ENCODE peak calls at places on chromosome 18, in six cellular contexts. One of them, this sample, is unnamed.

GRCh38 chr18:62914868-62915267 is 199.5 kb downstream of the PHLPP1 start:
- DNase-seq in trophoblast cell: no peak
- DNase-seq in neuronal stem cell: no peak
- DNase-seq in IMR-90: no peak
- DNase-seq in mesenchymal stem cell: no peak
- DNase-seq in H1: no peak
- DNase-seq in this sample: no peak

GRCh38 chr18:46010676-46011075 is 43.5 kb upstream of the EPG5 start:
- DNase-seq in trophoblast cell: no peak
- DNase-seq in neuronal stem cell: no peak
- DNase-seq in IMR-90: no peak
- DNase-seq in mesenchymal stem cell: no peak
- DNase-seq in H1: no peak
- DNase-seq in this sample: no peak

GRCh38 chr18:37305084-37305483 is 260.5 kb downstream of the CELF4 start:
- DNase-seq in trophoblast cell: no peak
- DNase-seq in neuronal stem cell: no peak
- DNase-seq in IMR-90: no peak
- DNase-seq in mesenchymal stem cell: no peak
- DNase-seq in H1: no peak
- DNase-seq in this sample: no peak

GRCh38 chr18:59446012-59446411 is 86.9 kb upstream of the LMAN1 start:
- DNase-seq in trophoblast cell: peak
- DNase-seq in neuronal stem cell: peak
- DNase-seq in IMR-90: peak
- DNase-seq in mesenchymal stem cell: peak
- DNase-seq in H1: no peak
- DNase-seq in this sample: no peak

GRCh38 chr18:11577271-11578112 is 31.9 kb upstream of the SLC35G4 start:
- DNase-seq in trophoblast cell: no peak
- DNase-seq in neuronal stem cell: no peak
- DNase-seq in IMR-90: no peak
- DNase-seq in mesenchymal stem cell: no peak
- DNase-seq in H1: no peak
- DNase-seq in this sample: no peak

GRCh38 chr18:69109686-69110085 is 291.0 kb upstream of the DOK6 start:
- DNase-seq in trophoblast cell: no peak
- DNase-seq in neuronal stem cell: no peak
- DNase-seq in IMR-90: peak
- DNase-seq in mesenchymal stem cell: no peak
- DNase-seq in H1: no peak
- DNase-seq in this sample: no peak

GRCh38 chr18:76426738-76427305 is 68.2 kb downstream of the ZNF516 start:
- DNase-seq in trophoblast cell: peak
- DNase-seq in neuronal stem cell: peak
- DNase-seq in IMR-90: no peak
- DNase-seq in mesenchymal stem cell: peak
- DNase-seq in H1: no peak
- DNase-seq in this sample: peak

GRCh38 chr18:49238433-49239042 is 221.9 kb downstream of the DYM start:
- DNase-seq in trophoblast cell: peak
- DNase-seq in neuronal stem cell: peak
- DNase-seq in IMR-90: peak
- DNase-seq in mesenchymal stem cell: peak
- DNase-seq in H1: no peak
- DNase-seq in this sample: no peak

GRCh38 chr18:2654828-2655152 is 736 bp upstream of the SMCHD1 start:
- DNase-seq in trophoblast cell: peak
- DNase-seq in neuronal stem cell: no peak
- DNase-seq in IMR-90: peak
- DNase-seq in mesenchymal stem cell: no peak
- DNase-seq in H1: no peak
- DNase-seq in this sample: no peak

DNA sequence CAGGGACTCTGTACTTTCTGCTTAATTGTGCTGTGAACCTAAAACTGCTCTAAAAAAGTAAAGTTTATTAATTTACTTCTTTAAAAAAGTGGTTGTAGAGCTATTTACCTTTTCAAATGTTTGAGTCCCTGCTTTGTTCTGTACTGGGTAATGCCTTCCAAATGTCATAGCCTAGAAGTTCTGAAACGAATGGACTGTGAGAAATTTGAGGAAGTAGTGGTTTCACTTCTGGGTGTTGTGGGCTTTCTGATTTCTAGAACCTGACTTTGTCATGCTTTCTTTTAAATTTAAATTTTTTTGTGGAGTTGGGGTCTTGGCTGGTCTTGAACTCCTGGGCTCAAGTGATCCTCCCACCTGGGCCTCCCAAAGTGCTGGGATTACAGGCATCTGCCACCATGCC is 44.6 kb downstream of the SMAD4 start:
- DNase-seq in trophoblast cell: no peak
- DNase-seq in neuronal stem cell: no peak
- DNase-seq in IMR-90: no peak
- DNase-seq in mesenchymal stem cell: no peak
- DNase-seq in H1: no peak
- DNase-seq in this sample: no peak
- H3K14ac ChIP-seq in trophoblast cell: no peak
- H3K14ac ChIP-seq in neuronal stem cell: no peak
- H3K14ac ChIP-seq in IMR-90: no peak
- H3K14ac ChIP-seq in mesenchymal stem cell: no peak
- H3K14ac ChIP-seq in H1: no peak
- H3K14ac ChIP-seq in this sample: no peak

DNA sequence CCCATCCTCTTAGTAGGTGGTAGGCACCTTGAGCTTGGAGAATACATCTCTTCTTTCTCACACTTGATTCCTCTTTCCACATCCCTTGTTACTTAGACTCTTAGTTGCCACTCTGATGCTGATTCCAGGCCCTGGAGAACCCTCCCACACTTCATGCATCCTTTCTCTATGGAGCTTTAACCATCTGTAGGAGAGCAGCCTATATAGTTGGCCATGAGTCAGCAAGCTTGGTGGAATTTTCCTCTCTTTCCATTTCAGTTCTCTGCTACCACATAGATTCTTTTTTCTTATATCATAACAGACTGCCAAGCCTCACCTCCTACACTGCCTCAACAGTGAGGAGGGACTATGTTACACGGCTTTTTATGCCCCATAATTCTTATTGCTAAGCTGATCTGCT is 851.6 kb upstream of the CDH2 start:
- DNase-seq in trophoblast cell: no peak
- DNase-seq in neuronal stem cell: no peak
- DNase-seq in IMR-90: peak
- DNase-seq in mesenchymal stem cell: no peak
- DNase-seq in H1: no peak
- DNase-seq in this sample: no peak
- H2BK120ac ChIP-seq in trophoblast cell: no peak
- H2BK120ac ChIP-seq in neuronal stem cell: no peak
- H2BK120ac ChIP-seq in IMR-90: no peak
- H2BK120ac ChIP-seq in mesenchymal stem cell: no peak
- H2BK120ac ChIP-seq in H1: no peak
- H2BK120ac ChIP-seq in this sample: no peak

DNA sequence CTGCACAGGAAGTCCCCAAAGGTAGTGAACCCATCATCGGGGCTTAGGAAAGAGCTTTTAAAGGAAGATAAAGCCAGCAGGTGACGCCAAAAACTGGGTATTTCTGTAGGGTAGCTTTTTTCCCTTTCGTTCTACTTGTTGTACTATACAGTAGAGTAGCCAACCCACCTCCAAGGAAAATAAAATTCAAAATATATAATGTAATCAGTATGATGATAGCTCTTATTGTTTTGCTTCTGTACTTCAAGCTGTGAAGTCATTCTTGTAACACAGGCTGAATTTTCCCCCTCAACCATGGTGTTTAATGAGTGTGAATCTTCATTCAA is 112.1 kb downstream of the FAM210A start:
- DNase-seq in trophoblast cell: no peak
- DNase-seq in neuronal stem cell: no peak
- DNase-seq in IMR-90: no peak
- DNase-seq in mesenchymal stem cell: no peak
- DNase-seq in H1: no peak
- DNase-seq in this sample: no peak
- H3K4me2 ChIP-seq in trophoblast cell: no peak
- H3K4me2 ChIP-seq in neuronal stem cell: no peak
- H3K4me2 ChIP-seq in IMR-90: no peak
- H3K4me2 ChIP-seq in mesenchymal stem cell: no peak
- H3K4me2 ChIP-seq in H1: no peak
- H3K4me2 ChIP-seq in this sample: no peak

DNA sequence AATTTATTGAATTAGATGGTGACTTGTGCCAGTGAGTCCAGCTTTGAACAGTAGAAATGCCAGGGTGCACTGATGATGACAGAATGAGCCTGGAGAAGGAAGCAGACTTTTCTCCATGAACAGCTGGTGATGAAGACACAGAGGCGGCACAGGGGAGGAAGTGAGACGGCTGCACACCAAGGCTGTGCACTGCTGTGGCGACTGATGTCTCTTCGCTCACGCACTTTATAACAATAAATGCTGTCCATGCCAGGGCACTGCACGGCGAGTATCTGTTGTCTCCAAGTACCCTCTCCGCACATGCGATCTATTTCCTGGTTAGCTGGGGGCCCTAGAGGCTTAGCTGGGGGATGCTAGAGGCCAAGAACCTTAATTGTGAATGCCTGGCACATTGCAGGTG is 175.2 kb downstream of the TMEM200C start:
- DNase-seq in trophoblast cell: no peak
- DNase-seq in neuronal stem cell: no peak
- DNase-seq in IMR-90: no peak
- DNase-seq in mesenchymal stem cell: no peak
- DNase-seq in H1: no peak
- DNase-seq in this sample: no peak
- H3K14ac ChIP-seq in trophoblast cell: no peak
- H3K14ac ChIP-seq in neuronal stem cell: no peak
- H3K14ac ChIP-seq in IMR-90: no peak
- H3K14ac ChIP-seq in mesenchymal stem cell: no peak
- H3K14ac ChIP-seq in H1: no peak
- H3K14ac ChIP-seq in this sample: no peak

DNA sequence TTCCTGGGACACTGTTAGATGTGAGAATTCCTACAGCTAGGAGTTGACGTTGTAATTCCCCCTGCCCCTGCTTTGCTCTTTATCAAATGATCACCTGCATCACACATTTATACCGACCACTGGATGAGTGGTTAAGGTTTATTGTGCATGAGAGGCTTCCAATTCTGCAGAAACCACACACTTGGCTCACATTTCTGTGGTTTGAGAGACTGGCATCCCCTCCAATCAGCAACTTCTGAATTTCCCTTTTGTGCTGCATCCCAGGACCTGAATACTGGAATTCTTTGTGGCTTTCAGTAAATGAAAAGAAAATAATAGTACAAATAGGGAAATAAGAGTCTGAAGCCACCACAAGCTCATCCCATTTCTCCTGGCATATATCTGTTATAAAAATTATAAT is 628.7 kb upstream of the PIK3C3 start:
- DNase-seq in trophoblast cell: no peak
- DNase-seq in neuronal stem cell: no peak
- DNase-seq in IMR-90: peak
- DNase-seq in mesenchymal stem cell: peak
- DNase-seq in H1: no peak
- DNase-seq in this sample: no peak
- H2BK120ac ChIP-seq in trophoblast cell: no peak
- H2BK120ac ChIP-seq in neuronal stem cell: no peak
- H2BK120ac ChIP-seq in IMR-90: no peak
- H2BK120ac ChIP-seq in mesenchymal stem cell: no peak
- H2BK120ac ChIP-seq in H1: no peak
- H2BK120ac ChIP-seq in this sample: no peak

This sample was measured in H9.